ENCODE peak calls at places on chromosomes 4 and X, in five cellular contexts. B is WERI-Rb-1; S is A673; T is CD8-positive, alpha-beta memory T cell; P is fibroblast of mammary gland. L is an unnamed sample.

GRCh38 chrX:31508338-31508737 is 436.5 kb upstream of the FTHL17 start:
- DNase-seq in B (no peak), S (no peak), T (no peak), P (no peak), L (peak)

GRCh38 chr4:166594326-166594946 is 639.9 kb downstream of the SPOCK3 start:
- DNase-seq in B (peak), S (peak), T (no peak), P (peak), L (peak)

GRCh38 chr4:24229976-24230375 is 340.1 kb upstream of the PPARGC1A start:
- DNase-seq in B (no peak), S (no peak), T (no peak), P (peak), L (no peak)

GRCh38 chr4:139913995-139914394 is 240.0 kb downstream of the MAML3 start:
- DNase-seq in B (no peak), S (no peak), T (no peak), P (peak), L (peak)

GRCh38 chr4:19945501-19945900 is 306.2 kb upstream of the SLIT2 start:
- DNase-seq in B (no peak), S (no peak), T (no peak), P (no peak), L (no peak)

GRCh38 chr4:791201-791865 is 34.6 kb downstream of the CPLX1 start:
- DNase-seq in B (no peak), S (no peak), T (no peak), P (no peak), L (no peak)

GRCh38 chr4:188619456-188620149 is 480.4 kb downstream of the TRIML1 start:
- DNase-seq in B (no peak), S (no peak), T (no peak), P (no peak), L (no peak)

GRCh38 chrX:134426285-134426684 is 33.7 kb upstream of the HPRT1 start:
- DNase-seq in B (no peak), S (no peak), T (no peak), P (no peak), L (no peak)

GRCh38 chr4:151331276-151332042 is 6.1 kb upstream of the SH3D19 start:
- DNase-seq in B (no peak), S (no peak), T (no peak), P (peak), L (peak)

GRCh38 chr4:123856689-123857545 is 460.3 kb downstream of the SPRY1 start:
- DNase-seq in B (peak), S (peak), T (no peak), P (peak), L (no peak)

GRCh38 chr4:26028793-26029511 is 114.9 kb downstream of the SMIM20 start:
- DNase-seq in B (peak), S (peak), T (peak), P (peak), L (no peak)

GRCh38 chr4:3702084-3702521 is 64.1 kb upstream of the ADRA2C start:
- DNase-seq in B (no peak), S (no peak), T (no peak), P (no peak), L (no peak)

GRCh38 chr4:2413821-2414610 is 4.4 kb downstream of the ZFYVE28 start:
- DNase-seq in B (no peak), S (peak), T (peak), P (no peak), L (no peak)

GRCh38 chrX:24124227-24124799 is 25.2 kb upstream of the ZFX start:
- DNase-seq in B (no peak), S (no peak), T (no peak), P (no peak), L (no peak)

GRCh38 chrX:41010188-41010846 is 74.9 kb upstream of the USP9X start:
- DNase-seq in B (no peak), S (peak), T (peak), P (peak), L (peak)

GRCh38 chrX:63050225-63050624 is 300.9 kb downstream of the SPIN4 start:
- DNase-seq in B (peak), S (no peak), T (no peak), P (no peak), L (no peak)

GRCh38 chr4:52925531-52925968 is 63.4 kb downstream of the RASL11B start:
- DNase-seq in B (peak), S (peak), T (no peak), P (peak), L (no peak)

GRCh38 chr4:13887010-13887409 is 259.5 kb upstream of the BOD1L1 start:
- DNase-seq in B (no peak), S (no peak), T (no peak), P (no peak), L (no peak)

GRCh38 chr4:102642571-102643298 is 118.0 kb downstream of the MANBA start:
- DNase-seq in B (no peak), S (no peak), T (no peak), P (peak), L (no peak)

GRCh38 chr4:60944070-60944469 is 256.1 kb upstream of the ADGRL3 start:
- DNase-seq in B (no peak), S (no peak), T (no peak), P (no peak), L (no peak)

GRCh38 chr4:189096717-189097116 is 844.0 kb upstream of the FRG1 start:
- DNase-seq in B (no peak), S (peak), T (no peak), P (no peak), L (no peak)

GRCh38 chr4:186942745-186943606 is 219.3 kb upstream of the FAT1 start:
- DNase-seq in B (no peak), S (peak), T (no peak), P (peak), L (no peak)

GRCh38 chrX:4240541-4241194 is 527.2 kb upstream of the PRKX start:
- DNase-seq in B (no peak), S (peak), T (no peak), P (no peak), L (no peak)

GRCh38 chr4:184147858-184148799 is 69.5 kb downstream of the ENPP6 start:
- DNase-seq in B (no peak), S (peak), T (no peak), P (peak), L (no peak)

GRCh38 chrX:21657318-21658151 is 595 bp downstream of the KLHL34 start:
- DNase-seq in B (no peak), S (no peak), T (no peak), P (no peak), L (no peak)

GRCh38 chrX:21656587-21657317 is 1.4 kb downstream of the KLHL34 start:
- DNase-seq in B (no peak), S (no peak), T (no peak), P (no peak), L (no peak)

GRCh38 chrX:21658152-21658737 is at the start of gene KLHL34:
- DNase-seq in B (no peak), S (no peak), T (no peak), P (no peak), L (no peak)

GRCh38 chrX:21658746-21659145 is 616 bp upstream of the KLHL34 start:
- DNase-seq in B (no peak), S (no peak), T (no peak), P (no peak), L (no peak)

GRCh38 chrX:21655901-21656586 is 2.1 kb downstream of the KLHL34 start:
- DNase-seq in B (no peak), S (no peak), T (no peak), P (no peak), L (no peak)
- H3K4me3 ChIP-seq in B (no peak), S (no peak), T (no peak), P (no peak), L (no peak)

GRCh38 chr4:5893013-5893580 is at the start of gene CRMP1:
- DNase-seq in B (peak), S (peak), T (no peak), P (no peak), L (no peak)

GRCh38 chr4:5894266-5894665 is 1.4 kb upstream of the CRMP1 start:
- DNase-seq in B (peak), S (no peak), T (no peak), P (no peak), L (no peak)

GRCh38 chr4:5892321-5893012 is 419 bp downstream of the CRMP1 start:
- DNase-seq in B (peak), S (no peak), T (no peak), P (no peak), L (no peak)

GRCh38 chr4:5895287-5895686 is 2.4 kb upstream of the CRMP1 start:
- DNase-seq in B (no peak), S (peak), T (no peak), P (no peak), L (no peak)

DNA sequence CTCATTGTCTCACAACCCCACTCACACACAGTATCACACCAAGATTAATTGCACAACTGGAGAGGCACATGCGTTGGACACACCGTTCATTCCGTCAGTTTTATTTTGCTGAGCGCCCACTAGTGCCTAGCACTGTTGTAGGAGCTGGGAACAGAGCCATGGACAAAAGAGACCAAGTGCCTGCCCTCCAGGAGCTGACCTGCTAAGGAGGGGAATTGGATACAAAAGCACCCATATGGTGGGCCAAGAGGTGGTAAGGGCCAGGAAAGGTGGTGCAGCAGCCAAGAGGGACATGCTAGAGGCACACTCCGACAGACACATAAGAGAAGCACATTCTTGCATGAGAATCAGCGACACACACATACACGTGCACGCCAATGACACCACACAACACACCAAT is 705 bp upstream of the CRMP1 start:
- DNase-seq in B (no peak), S (no peak), T (no peak), P (no peak), L (no peak)
- H3K4me3 ChIP-seq in B (peak), S (peak), T (no peak), P (no peak), L (no peak)

GRCh38 chrX:136200466-136200865 is 50.7 kb downstream of the MAP7D3 start:
- DNase-seq in B (no peak), S (peak), T (no peak), P (peak), L (peak)

GRCh38 chrX:136198678-136199243 is 51.4 kb downstream of the FHL1 start:
- DNase-seq in B (no peak), S (no peak), T (no peak), P (peak), L (no peak)

GRCh38 chrX:136198010-136198409 is 50.7 kb downstream of the FHL1 start:
- DNase-seq in B (no peak), S (no peak), T (no peak), P (no peak), L (no peak)

GRCh38 chrX:136201601-136202000 is 49.6 kb downstream of the MAP7D3 start:
- DNase-seq in B (no peak), S (no peak), T (no peak), P (no peak), L (no peak)

DNA sequence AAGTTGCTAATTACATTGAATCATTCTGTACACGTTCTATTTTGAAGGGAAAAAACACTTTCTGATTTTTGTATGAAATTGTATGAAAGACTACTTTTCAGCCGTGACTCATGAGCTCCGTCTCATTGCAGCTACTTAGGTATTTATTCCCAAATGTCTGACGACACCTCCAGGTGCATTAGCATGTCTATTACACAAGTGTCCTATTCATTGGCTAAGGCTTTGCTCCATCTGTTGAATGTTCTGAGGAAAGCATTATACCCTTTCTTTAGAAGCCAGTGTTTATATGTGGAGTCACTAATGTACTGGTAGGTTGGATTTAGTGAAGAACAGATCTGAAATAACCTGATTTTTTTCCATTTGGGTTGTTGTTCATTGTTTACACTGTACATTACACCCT is 51.8 kb downstream of the MAP7D3 start:
- DNase-seq in B (no peak), S (no peak), T (no peak), P (peak), L (no peak)
- H3K4me3 ChIP-seq in B (no peak), S (no peak), T (no peak), P (no peak), L (no peak)

DNA sequence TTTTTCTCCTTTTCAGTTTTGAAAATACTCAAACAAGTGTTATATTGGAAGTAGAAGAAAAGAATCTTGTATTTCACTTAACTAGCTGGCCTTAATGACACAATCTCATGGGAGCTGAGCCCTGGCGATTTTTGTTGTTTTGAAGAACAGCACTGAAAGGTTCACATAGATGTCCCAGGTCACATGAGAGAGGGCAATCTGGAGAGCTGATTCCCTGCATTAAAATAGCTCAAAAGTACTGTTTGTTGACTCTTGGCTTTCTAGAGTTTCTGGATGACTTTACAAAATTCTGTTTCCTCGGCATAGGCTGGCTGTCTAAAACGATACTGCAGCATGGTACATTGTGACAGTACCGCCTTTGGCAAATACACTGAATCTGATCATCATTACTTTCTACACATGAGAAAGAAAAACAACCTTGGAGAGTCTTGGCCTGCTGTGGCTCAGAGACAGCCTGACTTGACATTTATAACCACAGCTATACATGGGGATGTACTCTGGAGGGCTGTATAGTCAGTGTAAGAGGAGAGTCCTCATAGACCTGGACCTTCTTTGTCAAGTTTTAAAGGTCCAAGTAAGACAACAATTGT is 119.8 kb upstream of the PDLIM3 start:
- DNase-seq in B (no peak), S (no peak), T (no peak), P (no peak), L (no peak)
- H3K4me3 ChIP-seq in B (no peak), S (no peak), T (no peak), P (no peak), L (no peak)

DNA sequence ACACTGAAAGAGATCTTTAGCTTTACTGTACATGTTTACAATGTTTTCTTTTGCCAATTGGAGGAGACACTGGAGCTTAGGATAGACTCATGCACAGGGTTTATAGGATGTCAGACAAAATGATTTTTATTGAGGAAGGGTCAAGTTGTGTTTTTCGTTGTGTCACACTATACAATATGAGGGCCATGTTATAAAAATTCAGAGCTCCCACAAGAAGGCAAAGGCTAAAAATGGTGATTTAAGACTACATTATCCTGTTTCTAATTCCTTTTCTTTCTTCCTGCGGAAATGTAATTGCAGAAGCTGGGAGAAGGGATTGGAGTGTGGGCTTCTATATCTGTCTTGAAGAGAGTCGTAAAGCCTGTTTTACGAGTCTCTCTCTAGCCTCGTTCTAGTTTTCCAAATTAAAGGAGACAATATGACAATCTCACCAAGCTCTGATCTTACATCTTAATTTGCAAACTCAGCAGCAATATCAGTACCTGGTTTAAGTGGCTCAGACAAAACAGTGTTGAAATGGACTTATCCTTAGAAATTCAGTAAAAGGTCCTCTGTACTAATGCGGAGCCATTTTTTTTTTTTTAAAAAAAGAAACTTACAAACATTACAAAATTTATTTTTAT is 349.4 kb upstream of the HAND2 start:
- DNase-seq in B (no peak), S (peak), T (no peak), P (no peak), L (no peak)
- H3K4me3 ChIP-seq in B (no peak), S (no peak), T (no peak), P (no peak), L (no peak)

GRCh38 chrX:37905436-37906147 is 58.2 kb upstream of the DYNLT3 start:
- DNase-seq in B (peak), S (peak), T (peak), P (peak), L (peak)
- H3K4me3 ChIP-seq in B (peak), S (peak), T (no peak), P (peak), L (peak)

GRCh38 chr4:75727073-75727472 is 2.7 kb downstream of the USO1 start:
- DNase-seq in B (no peak), S (no peak), T (no peak), P (no peak), L (no peak)
- H3K4me3 ChIP-seq in B (no peak), S (peak), T (peak), P (peak), L (no peak)

GRCh38 chr4:142121448-142121847 is 485.1 kb downstream of the IL15 start:
- DNase-seq in B (no peak), S (no peak), T (no peak), P (no peak), L (no peak)
- H3K4me3 ChIP-seq in B (no peak), S (no peak), T (no peak), P (no peak), L (no peak)

GRCh38 chr4:16761031-16761430 is 137.4 kb downstream of the LDB2 start:
- DNase-seq in B (no peak), S (no peak), T (no peak), P (no peak), L (no peak)
- H3K4me3 ChIP-seq in B (no peak), S (no peak), T (no peak), P (no peak), L (no peak)

DNA sequence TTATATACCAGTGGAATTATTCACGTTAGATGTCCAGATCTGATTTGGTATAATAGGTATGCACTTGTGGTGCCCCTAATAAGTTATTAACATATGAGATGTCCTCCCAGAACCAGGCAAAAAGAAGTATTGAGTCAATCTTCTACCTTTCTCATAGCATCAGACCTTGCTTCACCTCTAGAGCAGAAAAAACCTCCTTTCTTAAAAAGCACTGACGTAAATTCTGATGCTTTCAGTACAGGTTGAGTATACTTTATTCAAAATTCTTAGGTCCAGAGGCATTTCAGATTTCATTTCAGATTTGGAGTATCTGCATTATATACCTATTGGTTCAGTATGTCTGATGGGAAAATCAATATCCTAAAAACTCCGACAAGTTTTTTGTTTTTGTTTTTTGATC is 22.4 kb downstream of the LEF1 start:
- DNase-seq in B (no peak), S (no peak), T (no peak), P (no peak), L (no peak)
- H3K4me3 ChIP-seq in B (no peak), S (no peak), T (no peak), P (no peak), L (no peak)

L was measured in astrocyte of the cerebellum.